ENCODE peak calls at places on chromosomes 5 and 9, in ten cellular contexts. T is left ventricle myocardium inferior, A is bronchial epithelial cell, H is aorta, O is psoas muscle, Q is thoracic aorta, N is ovary, C is IMR-90, Z is tibial artery, V is brain microvascular endothelial cell. R is an unnamed sample. For H3K27me3, the result is how much of the 10 kb centered on the place peaks cover.

GRCh38 chr9:133716564-133717112 is 21.5 kb downstream of the SARDH start:
- DNase-seq in T (peak), A (no peak), H (no peak), O (peak), Q (no peak), N (peak), C (no peak), Z (no peak), V (no peak), R (no peak)

GRCh38 chr9:82604947-82605656 is 457.8 kb downstream of the RASEF start:
- DNase-seq in T (no peak), A (no peak), H (no peak), O (no peak), Q (no peak), N (no peak), C (peak), Z (no peak), V (peak), R (peak)

GRCh38 chr5:81247441-81247972 is 14.4 kb downstream of the CKMT2 start:
- DNase-seq in T (no peak), A (peak), H (no peak), O (no peak), Q (no peak), N (no peak), C (peak), Z (no peak), V (peak), R (no peak)

GRCh38 chr9:133074111-133074651 is 12.4 kb downstream of the CEL start:
- DNase-seq in T (no peak), A (no peak), H (peak), O (no peak), Q (no peak), N (no peak), C (peak), Z (no peak), V (no peak), R (peak)

GRCh38 chr5:1983919-1984695 is 101.4 kb upstream of the IRX4 start:
- DNase-seq in T (no peak), A (no peak), H (no peak), O (no peak), Q (no peak), N (no peak), C (no peak), Z (no peak), V (no peak), R (no peak)

GRCh38 chr9:93603906-93604326 is 27.5 kb downstream of the PHF2 start:
- DNase-seq in T (no peak), A (no peak), H (peak), O (peak), Q (no peak), N (no peak), C (no peak), Z (no peak), V (no peak), R (no peak)

GRCh38 chr5:169696621-169697517 is 59.8 kb downstream of the DOCK2 start:
- DNase-seq in T (no peak), A (peak), H (no peak), O (no peak), Q (no peak), N (no peak), C (peak), Z (no peak), V (no peak), R (peak)

GRCh38 chr5:59021837-59022514 is 439.1 kb downstream of the RAB3C start:
- DNase-seq in T (peak), A (peak), H (no peak), O (peak), Q (no peak), N (no peak), C (no peak), Z (no peak), V (no peak), R (peak)

GRCh38 chr9:68493953-68494541 is 46.6 kb downstream of the TMEM252 start:
- DNase-seq in T (no peak), A (no peak), H (no peak), O (no peak), Q (no peak), N (no peak), C (peak), Z (no peak), V (no peak), R (no peak)

GRCh38 chr5:130116431-130116830 is 212.2 kb downstream of the CHSY3 start:
- DNase-seq in T (no peak), A (no peak), H (no peak), O (no peak), Q (no peak), N (no peak), C (no peak), Z (peak), V (no peak), R (no peak)

GRCh38 chr9:69174645-69175487 is 789 bp downstream of the TJP2 start:
- DNase-seq in T (no peak), A (peak), H (peak), O (peak), Q (peak), N (peak), C (peak), Z (peak), V (peak), R (peak)

GRCh38 chr9:124831642-124832364 is 21.5 kb upstream of the WDR38 start:
- DNase-seq in T (peak), A (no peak), H (no peak), O (peak), Q (no peak), N (no peak), C (no peak), Z (no peak), V (no peak), R (no peak)

GRCh38 chr9:126663661-126664072 is 49.9 kb downstream of the LMX1B start:
- DNase-seq in T (peak), A (no peak), H (no peak), O (no peak), Q (no peak), N (no peak), C (no peak), Z (no peak), V (no peak), R (peak)

GRCh38 chr9:16970321-16970720 is 99.9 kb upstream of the BNC2 start:
- DNase-seq in T (no peak), A (no peak), H (no peak), O (no peak), Q (no peak), N (no peak), C (no peak), Z (no peak), V (no peak), R (no peak)

GRCh38 chr9:98415782-98416181 is 160.3 kb upstream of the TBC1D2 start:
- DNase-seq in T (no peak), A (no peak), H (no peak), O (no peak), Q (no peak), N (no peak), C (no peak), Z (no peak), V (no peak), R (no peak)

GRCh38 chr9:36436909-36437308 is 36.8 kb upstream of the RNF38 start:
- DNase-seq in T (peak), A (no peak), H (no peak), O (no peak), Q (no peak), N (no peak), C (peak), Z (no peak), V (no peak), R (peak)

GRCh38 chr5:45643051-45643450 is 53.1 kb downstream of the HCN1 start:
- DNase-seq in T (no peak), A (no peak), H (no peak), O (no peak), Q (no peak), N (no peak), C (no peak), Z (no peak), V (no peak), R (no peak)

GRCh38 chr5:80243567-80243966 is 12.3 kb downstream of the SERINC5 start:
- DNase-seq in T (no peak), A (no peak), H (no peak), O (no peak), Q (no peak), N (no peak), C (no peak), Z (no peak), V (no peak), R (no peak)

GRCh38 chr5:80245986-80246781 is 9.7 kb downstream of the SERINC5 start:
- DNase-seq in T (no peak), A (no peak), H (no peak), O (no peak), Q (no peak), N (no peak), C (peak), Z (no peak), V (peak), R (no peak)

GRCh38 chr5:80248378-80248777 is 7.5 kb downstream of the SERINC5 start:
- DNase-seq in T (no peak), A (no peak), H (no peak), O (no peak), Q (no peak), N (no peak), C (no peak), Z (no peak), V (no peak), R (no peak)

GRCh38 chr5:80249876-80250275 is 6.0 kb downstream of the SERINC5 start:
- DNase-seq in T (no peak), A (no peak), H (no peak), O (no peak), Q (no peak), N (no peak), C (no peak), Z (no peak), V (no peak), R (no peak)

GRCh38 chr5:80246995-80247729 is 8.7 kb downstream of the SERINC5 start:
- DNase-seq in T (peak), A (peak), H (peak), O (peak), Q (peak), N (peak), C (peak), Z (peak), V (peak), R (peak)
- H3K4me3 ChIP-seq in T (peak), A (no peak), H (no peak), O (peak), Q (peak), N (no peak), C (no peak), Z (no peak), V (peak), R (no peak)

GRCh38 chr5:171509467-171509866 is 90.0 kb downstream of the FGF18 start:
- DNase-seq in T (no peak), A (no peak), H (no peak), O (no peak), Q (no peak), N (no peak), C (no peak), Z (no peak), V (no peak), R (no peak)

GRCh38 chr5:171505473-171506043 is 86.1 kb downstream of the FGF18 start:
- DNase-seq in T (no peak), A (no peak), H (no peak), O (no peak), Q (no peak), N (no peak), C (no peak), Z (no peak), V (no peak), R (no peak)
- H3K27me3 ChIP-seq in T (under half), A (under half), H (under half), O (under half), Q (under half), N (under half), C (under half), Z (under half), V (under half), R (under half)

DNA sequence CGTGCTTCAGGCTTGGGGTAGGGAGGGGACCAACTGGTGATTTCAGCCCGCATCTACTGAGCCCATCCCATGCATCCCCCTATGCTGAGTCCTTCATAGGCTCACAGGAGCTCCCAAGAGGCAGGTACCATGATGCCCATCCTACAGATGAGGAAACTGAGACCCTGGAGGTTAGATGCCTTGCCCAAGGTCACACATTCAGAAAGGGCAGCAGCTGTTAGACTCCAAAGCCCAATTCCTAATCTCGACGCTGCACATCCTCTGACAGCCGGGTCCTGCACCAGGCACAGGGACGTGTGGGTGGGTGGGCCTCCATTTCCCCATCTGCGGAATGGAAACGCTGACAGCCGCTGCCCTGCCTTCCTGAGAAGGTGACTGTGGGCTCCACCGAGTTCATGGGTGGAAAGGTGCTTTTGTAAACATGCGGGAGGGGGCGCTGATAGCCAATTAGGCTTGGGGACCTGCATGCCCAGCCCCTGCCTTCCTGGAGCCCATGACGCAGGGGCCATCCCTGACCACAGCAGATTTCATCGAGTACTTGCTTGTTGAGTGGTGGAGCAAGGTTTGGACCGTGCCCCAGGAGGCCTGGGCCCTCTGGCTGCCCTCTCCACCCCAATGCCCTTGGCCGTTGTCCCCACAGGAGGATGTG is 2.2 kb downstream of the DNM1 start:
- DNase-seq in T (no peak), A (no peak), H (no peak), O (no peak), Q (no peak), N (no peak), C (no peak), Z (no peak), V (no peak), R (no peak)
- H3K4me3 ChIP-seq in T (no peak), A (no peak), H (no peak), O (no peak), Q (no peak), N (no peak), C (no peak), Z (no peak), V (no peak), R (no peak)

DNA sequence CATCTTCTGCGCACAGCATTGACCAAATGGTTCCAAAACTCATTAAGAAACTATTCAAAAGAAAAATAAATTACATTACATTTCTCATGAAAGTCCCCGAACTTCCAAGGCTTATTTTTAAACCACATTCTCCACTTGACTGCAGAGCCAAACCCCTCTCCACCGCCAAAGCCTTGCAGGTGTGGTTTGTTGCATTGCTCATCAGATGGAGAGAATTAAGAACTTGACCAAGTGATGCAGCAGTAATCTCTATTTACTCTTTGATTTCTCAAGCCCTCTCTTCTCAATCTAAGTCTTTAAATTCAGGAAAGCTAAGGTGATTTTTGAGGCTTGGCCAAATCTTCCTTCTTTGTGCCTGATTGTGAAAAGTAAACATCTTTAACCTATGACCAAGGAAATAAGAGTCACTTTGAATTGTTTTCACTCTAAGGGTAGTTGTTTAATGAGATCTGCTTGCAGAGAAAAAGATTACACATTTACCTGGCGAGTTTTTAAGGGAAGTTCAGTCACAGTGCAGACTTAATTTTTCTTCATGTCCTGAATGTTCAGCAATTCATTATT is 290.5 kb upstream of the ITGA1 start:
- DNase-seq in T (no peak), A (no peak), H (no peak), O (no peak), Q (no peak), N (no peak), C (no peak), Z (no peak), V (no peak), R (no peak)
- H3K27me3 ChIP-seq in T (under half), A (under half), H (under half), O (under half), Q (under half), N (under half), C (under half), Z (under half), V (under half), R (under half)

DNA sequence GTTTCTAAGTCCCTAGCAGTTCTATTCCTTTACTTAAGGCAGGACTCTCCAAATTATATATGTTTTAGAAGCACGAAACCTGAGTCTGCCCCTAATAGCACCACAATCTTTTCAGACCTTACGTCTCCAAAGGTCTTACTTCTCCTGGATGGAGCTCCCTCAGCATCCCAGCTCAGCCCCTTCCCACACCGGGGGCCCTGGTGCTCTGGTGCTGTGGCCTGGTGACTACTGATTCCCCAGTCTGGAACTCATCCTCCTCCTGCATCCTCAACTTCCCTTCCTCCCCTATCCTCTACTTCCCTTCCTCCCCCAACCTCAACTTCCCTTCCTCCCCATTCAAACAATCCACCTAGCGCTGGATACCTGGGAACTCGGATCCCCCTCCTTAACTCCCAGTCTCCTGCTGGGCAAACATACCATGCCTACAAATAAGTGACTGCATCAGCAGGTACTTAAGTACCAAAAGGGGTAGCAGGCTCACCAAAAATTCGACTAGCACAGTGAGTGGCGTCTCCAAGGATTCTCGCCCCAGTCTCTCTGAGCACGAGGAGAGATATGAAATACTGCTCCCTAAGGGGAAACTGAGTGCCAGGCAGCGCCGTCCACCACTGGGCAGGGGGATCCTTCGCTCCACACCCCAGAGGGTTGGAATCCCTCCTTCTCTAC is 848 bp downstream of the IGFBPL1 start:
- DNase-seq in T (no peak), A (no peak), H (no peak), O (no peak), Q (no peak), N (no peak), C (no peak), Z (no peak), V (no peak), R (no peak)
- H3K4me3 ChIP-seq in T (peak), A (peak), H (peak), O (peak), Q (peak), N (no peak), C (peak), Z (peak), V (no peak), R (no peak)

GRCh38 chr5:176690911-176691310 is 43.6 kb downstream of the TSPAN17 start:
- DNase-seq in T (no peak), A (no peak), H (no peak), O (no peak), Q (no peak), N (no peak), C (no peak), Z (no peak), V (no peak), R (no peak)
- H3K27me3 ChIP-seq in T (half or more), A (under half), H (under half), O (under half), Q (under half), N (under half), C (half or more), Z (under half), V (under half), R (under half)

R was measured in MG63.